ENCODE peak calls at places on chromosomes 13 and 19, in seven cellular contexts. X, F, U, W, B, C and I are unnamed samples.

GRCh38 chr13:112674412-112675383 is 15.1 kb upstream of the ATP11A start:
- DNase-seq in X (no peak), F (no peak), U (no peak), W (peak), B (no peak), C (no peak), I (no peak)

GRCh38 chr19:6521718-6522646 is 8.8 kb upstream of the TNFSF9 start:
- DNase-seq in X (no peak), F (peak), U (no peak), W (peak), B (no peak), C (no peak), I (no peak)

GRCh38 chr19:22893855-22894270 is 61.8 kb downstream of the ZNF723 start:
- DNase-seq in X (no peak), F (no peak), U (no peak), W (no peak), B (no peak), C (no peak), I (no peak)

GRCh38 chr13:34223984-34224383 is 406.0 kb downstream of the RFC3 start:
- DNase-seq in X (peak), F (no peak), U (no peak), W (no peak), B (no peak), C (no peak), I (no peak)

GRCh38 chr13:111115841-111116500 is 861 bp downstream of the ARHGEF7 start:
- DNase-seq in X (peak), F (no peak), U (peak), W (no peak), B (peak), C (peak), I (no peak)

GRCh38 chr13:28339419-28339818 is 155.5 kb downstream of the FLT1 start:
- DNase-seq in X (peak), F (no peak), U (no peak), W (no peak), B (peak), C (peak), I (no peak)

GRCh38 chr13:24124789-24125476 is 35.6 kb upstream of the SPATA13 start:
- DNase-seq in X (no peak), F (peak), U (no peak), W (no peak), B (no peak), C (no peak), I (peak)

GRCh38 chr13:48975101-48975925 is at the start of gene FNDC3A:
- DNase-seq in X (peak), F (peak), U (peak), W (peak), B (peak), C (peak), I (no peak)

GRCh38 chr19:8240274-8241229 is 31.4 kb downstream of the CERS4 start:
- DNase-seq in X (peak), F (peak), U (peak), W (no peak), B (peak), C (peak), I (peak)

GRCh38 chr19:38023245-38023644 is 116.2 kb downstream of the SIPA1L3 start:
- DNase-seq in X (peak), F (no peak), U (no peak), W (no peak), B (no peak), C (peak), I (no peak)

GRCh38 chr19:56120002-56120370 is 1.1 kb downstream of the ZNF787 start:
- DNase-seq in X (no peak), F (no peak), U (no peak), W (no peak), B (no peak), C (no peak), I (no peak)

GRCh38 chr19:42254083-42254849 is 662 bp downstream of the ERF start:
- DNase-seq in X (no peak), F (peak), U (peak), W (peak), B (no peak), C (no peak), I (peak)

GRCh38 chr19:35351441-35352176 is 3.9 kb downstream of the FFAR1 start:
- DNase-seq in X (no peak), F (no peak), U (no peak), W (no peak), B (no peak), C (no peak), I (peak)

GRCh38 chr13:39273953-39274352 is 235.7 kb downstream of the NHLRC3 start:
- DNase-seq in X (no peak), F (peak), U (peak), W (no peak), B (no peak), C (no peak), I (no peak)

GRCh38 chr19:39237200-39238184 is 7.3 kb downstream of the IFNL3 start:
- DNase-seq in X (no peak), F (peak), U (peak), W (peak), B (no peak), C (no peak), I (peak)

GRCh38 chr13:92566767-92567166 is 659.8 kb upstream of the GPC6 start:
- DNase-seq in X (no peak), F (no peak), U (no peak), W (no peak), B (no peak), C (no peak), I (no peak)

GRCh38 chr13:27406178-27406939 is 18.1 kb upstream of the GTF3A start:
- DNase-seq in X (peak), F (peak), U (no peak), W (peak), B (no peak), C (peak), I (peak)

GRCh38 chr19:9621156-9622037 is at the start of gene ZNF561:
- DNase-seq in X (peak), F (peak), U (peak), W (peak), B (peak), C (peak), I (peak)

GRCh38 chr13:90447034-90447734 is 900.3 kb upstream of the MIR17HG start:
- DNase-seq in X (no peak), F (no peak), U (no peak), W (no peak), B (no peak), C (no peak), I (no peak)

GRCh38 chr13:22076658-22077057 is 405.8 kb downstream of the FGF9 start:
- DNase-seq in X (no peak), F (no peak), U (no peak), W (no peak), B (no peak), C (no peak), I (no peak)

GRCh38 chr19:38980583-38981374 is 5.2 kb upstream of the FBXO17 start:
- DNase-seq in X (no peak), F (no peak), U (no peak), W (no peak), B (no peak), C (no peak), I (no peak)

GRCh38 chr19:1377176-1377964 is 6.3 kb upstream of the NDUFS7 start:
- DNase-seq in X (no peak), F (no peak), U (no peak), W (no peak), B (no peak), C (no peak), I (no peak)

GRCh38 chr19:1376415-1376805 is 7.3 kb upstream of the NDUFS7 start:
- DNase-seq in X (no peak), F (no peak), U (no peak), W (no peak), B (no peak), C (no peak), I (no peak)

GRCh38 chr19:1379961-1380489 is 3.7 kb upstream of the NDUFS7 start:
- DNase-seq in X (no peak), F (no peak), U (no peak), W (no peak), B (no peak), C (no peak), I (no peak)

GRCh38 chr19:1379126-1379905 is 4.4 kb upstream of the NDUFS7 start:
- DNase-seq in X (no peak), F (no peak), U (no peak), W (no peak), B (no peak), C (no peak), I (no peak)

DNA sequence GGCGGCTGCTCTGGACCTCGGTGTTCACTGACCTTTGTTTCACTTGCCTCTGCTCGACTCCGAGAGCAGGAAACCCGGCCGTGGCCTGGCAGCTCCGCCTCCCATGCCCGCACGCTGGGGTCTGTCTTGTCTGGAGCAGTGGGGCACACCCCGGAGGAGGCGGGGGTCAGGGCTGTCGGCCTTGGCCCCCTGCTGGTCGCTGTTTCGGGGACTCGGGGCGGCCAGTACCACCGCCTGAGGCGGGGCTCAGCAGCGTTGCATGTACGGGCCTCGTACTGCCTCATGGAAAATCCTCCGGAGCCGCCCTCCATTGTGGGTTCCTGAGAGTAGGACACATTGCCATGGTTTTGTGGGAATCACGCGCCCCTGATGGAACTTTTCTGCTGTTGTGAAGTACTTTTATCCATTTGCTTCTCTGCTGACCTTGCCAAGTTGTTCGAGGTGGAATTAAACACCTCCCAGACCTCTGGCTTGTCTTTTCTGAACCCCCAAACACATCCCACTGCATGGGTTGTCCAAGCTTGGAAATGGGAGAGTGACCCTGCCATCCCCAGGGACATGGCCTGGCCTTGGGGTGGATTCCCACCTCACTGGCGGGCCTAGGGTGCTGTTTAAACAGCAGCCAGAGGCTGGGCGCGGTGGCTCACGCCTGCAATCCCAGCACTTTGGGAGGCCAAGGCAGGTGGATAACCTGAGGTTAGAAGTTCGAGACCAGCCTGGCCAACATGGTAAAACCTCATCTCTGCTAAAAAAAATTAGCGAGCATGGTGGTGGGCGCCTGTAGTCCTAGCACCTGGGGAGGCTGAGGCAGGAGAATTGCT is 5.5 kb upstream of the NDUFS7 start:
- DNase-seq in X (no peak), F (no peak), U (no peak), W (no peak), B (no peak), C (no peak), I (no peak)
- TF ChIP-seq CTCF in X (peak), F (peak), U (no peak), W (peak), B (no peak), C (no peak), I (no peak)

GRCh38 chr13:53200498-53201453 is 172.2 kb downstream of the OLFM4 start:
- DNase-seq in X (no peak), F (no peak), U (peak), W (no peak), B (no peak), C (no peak), I (peak)
- TF ChIP-seq CTCF in X (peak), F (no peak), U (peak), W (peak), B (peak), C (peak), I (peak)

DNA sequence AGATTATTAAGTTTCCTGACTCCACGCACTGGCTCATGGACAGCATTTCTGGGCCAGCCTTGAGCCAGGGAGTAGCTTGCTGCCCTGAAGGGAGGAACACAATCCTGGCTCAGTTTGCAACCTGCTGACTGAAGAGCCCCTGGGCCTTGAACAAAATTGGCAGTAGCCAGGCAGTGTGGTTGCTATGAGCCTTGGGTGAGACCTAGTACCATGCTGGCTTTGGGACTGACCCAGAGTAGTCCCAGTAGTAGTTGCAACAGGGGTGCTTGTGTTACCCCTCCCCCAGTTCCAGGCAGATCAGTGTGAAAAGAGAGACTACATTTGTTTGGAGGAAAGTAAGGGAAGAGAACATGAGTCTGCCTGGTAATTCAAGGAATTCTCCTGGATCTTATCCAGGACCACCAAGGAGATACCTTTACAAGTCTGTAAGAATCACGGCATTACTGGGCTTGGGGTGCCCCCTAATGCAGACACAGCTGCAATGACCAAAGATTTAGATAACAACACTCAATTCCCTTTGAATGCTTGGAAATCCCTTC is 22.0 kb downstream of the ITGBL1 start:
- DNase-seq in X (peak), F (no peak), U (peak), W (no peak), B (peak), C (peak), I (no peak)
- TF ChIP-seq CTCF in X (peak), F (no peak), U (no peak), W (peak), B (peak), C (peak), I (no peak)

GRCh38 chr19:40519352-40520322 is 52.8 kb downstream of the SPTBN4 start:
- DNase-seq in X (no peak), F (no peak), U (peak), W (no peak), B (no peak), C (peak), I (no peak)
- TF ChIP-seq CTCF in X (no peak), F (no peak), U (no peak), W (no peak), B (no peak), C (no peak), I (no peak)

DNA sequence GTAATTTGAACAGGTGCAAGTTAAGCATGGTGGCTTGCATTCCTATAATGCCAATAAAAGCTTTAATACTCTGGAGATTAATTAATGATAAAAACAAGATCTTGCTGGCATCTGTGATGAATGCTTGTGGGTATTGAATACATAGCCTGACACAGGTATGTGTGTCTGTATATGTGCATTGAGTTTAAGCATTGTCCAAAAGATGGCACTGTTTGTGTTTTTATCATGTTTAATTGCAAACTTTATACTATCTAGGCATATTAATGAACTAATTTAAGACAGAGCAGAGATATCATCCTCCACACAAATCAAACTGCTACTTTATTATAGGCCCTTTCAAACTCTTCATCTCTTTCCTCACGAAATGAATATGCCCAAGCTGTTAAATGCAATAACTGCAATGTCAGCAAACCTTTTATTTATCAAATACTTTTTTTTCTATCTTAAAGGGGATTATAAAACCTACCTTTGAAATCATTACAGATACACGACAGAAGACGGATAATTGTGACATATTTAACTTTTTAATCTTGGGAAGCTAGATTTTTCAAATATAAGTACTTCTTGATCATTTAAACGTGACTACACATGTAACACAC is 86.5 kb downstream of the TNFSF11 start:
- DNase-seq in X (no peak), F (peak), U (no peak), W (no peak), B (no peak), C (no peak), I (no peak)
- TF ChIP-seq CTCF in X (peak), F (peak), U (no peak), W (peak), B (peak), C (peak), I (peak)

GRCh38 chr13:75400775-75401174 is 81.2 kb downstream of the TBC1D4 start:
- DNase-seq in X (no peak), F (no peak), U (no peak), W (no peak), B (no peak), C (no peak), I (no peak)

GRCh38 chr13:75398072-75398471 is 83.9 kb downstream of the TBC1D4 start:
- DNase-seq in X (no peak), F (no peak), U (no peak), W (no peak), B (no peak), C (no peak), I (no peak)

GRCh38 chr13:75402787-75403186 is 79.2 kb downstream of the TBC1D4 start:
- DNase-seq in X (no peak), F (no peak), U (no peak), W (no peak), B (no peak), C (no peak), I (no peak)

GRCh38 chr13:75399168-75399878 is 82.6 kb downstream of the TBC1D4 start:
- DNase-seq in X (peak), F (no peak), U (no peak), W (no peak), B (no peak), C (peak), I (no peak)

GRCh38 chr13:75399879-75400217 is 82.1 kb downstream of the TBC1D4 start:
- DNase-seq in X (no peak), F (no peak), U (no peak), W (no peak), B (no peak), C (no peak), I (no peak)
- TF ChIP-seq CTCF in X (no peak), F (no peak), U (no peak), W (no peak), B (no peak), C (no peak), I (no peak)